ENCODE peak calls at places on chromosomes 11 and 22, in seven cellular contexts. One of them, this sample, is unnamed. For H3K36me3, the result is how much of the 10 kb centered on the place peaks cover.

GRCh38 chr11:28679795-28680194 is 571.6 kb downstream of the METTL15 start:
- DNase-seq in testis: no peak
- DNase-seq in kidney: no peak
- DNase-seq in fibroblast of lung: peak
- DNase-seq in SK-N-SH: no peak
- DNase-seq in SJSA1: no peak
- DNase-seq in keratinocyte: no peak
- DNase-seq in this sample: no peak

GRCh38 chr11:134142536-134142935 is 73.7 kb downstream of the JAM3 start:
- DNase-seq in testis: no peak
- DNase-seq in kidney: no peak
- DNase-seq in fibroblast of lung: peak
- DNase-seq in SK-N-SH: no peak
- DNase-seq in SJSA1: no peak
- DNase-seq in keratinocyte: no peak
- DNase-seq in this sample: no peak

GRCh38 chr11:78244546-78245315 is 56.0 kb downstream of the USP35 start:
- DNase-seq in testis: no peak
- DNase-seq in kidney: no peak
- DNase-seq in fibroblast of lung: no peak
- DNase-seq in SK-N-SH: peak
- DNase-seq in SJSA1: no peak
- DNase-seq in keratinocyte: no peak
- DNase-seq in this sample: no peak

GRCh38 chr11:111526501-111526900 is 11.9 kb downstream of the HOATZ start:
- DNase-seq in testis: no peak
- DNase-seq in kidney: no peak
- DNase-seq in fibroblast of lung: peak
- DNase-seq in SK-N-SH: no peak
- DNase-seq in SJSA1: no peak
- DNase-seq in keratinocyte: peak
- DNase-seq in this sample: no peak

GRCh38 chr22:49271831-49272230 is 555.8 kb downstream of the BRD1 start:
- DNase-seq in testis: no peak
- DNase-seq in kidney: no peak
- DNase-seq in fibroblast of lung: no peak
- DNase-seq in SK-N-SH: no peak
- DNase-seq in SJSA1: peak
- DNase-seq in keratinocyte: no peak
- DNase-seq in this sample: no peak

GRCh38 chr11:32420937-32421532 is 14.3 kb downstream of the WT1 start:
- DNase-seq in testis: no peak
- DNase-seq in kidney: no peak
- DNase-seq in fibroblast of lung: no peak
- DNase-seq in SK-N-SH: peak
- DNase-seq in SJSA1: no peak
- DNase-seq in keratinocyte: no peak
- DNase-seq in this sample: no peak

GRCh38 chr22:40218723-40219294 is 41.1 kb downstream of the TNRC6B start:
- DNase-seq in testis: no peak
- DNase-seq in kidney: no peak
- DNase-seq in fibroblast of lung: no peak
- DNase-seq in SK-N-SH: no peak
- DNase-seq in SJSA1: no peak
- DNase-seq in keratinocyte: no peak
- DNase-seq in this sample: no peak

GRCh38 chr11:61890536-61891330 is 612 bp downstream of the FADS3 start:
- DNase-seq in testis: peak
- DNase-seq in kidney: peak
- DNase-seq in fibroblast of lung: peak
- DNase-seq in SK-N-SH: peak
- DNase-seq in SJSA1: peak
- DNase-seq in keratinocyte: no peak
- DNase-seq in this sample: peak

GRCh38 chr11:35207471-35208403 is 68.8 kb downstream of the CD44 start:
- DNase-seq in testis: no peak
- DNase-seq in kidney: no peak
- DNase-seq in fibroblast of lung: peak
- DNase-seq in SK-N-SH: no peak
- DNase-seq in SJSA1: peak
- DNase-seq in keratinocyte: no peak
- DNase-seq in this sample: no peak

GRCh38 chr11:35204614-35205013 is 65.6 kb downstream of the CD44 start:
- DNase-seq in testis: no peak
- DNase-seq in kidney: no peak
- DNase-seq in fibroblast of lung: no peak
- DNase-seq in SK-N-SH: no peak
- DNase-seq in SJSA1: no peak
- DNase-seq in keratinocyte: no peak
- DNase-seq in this sample: no peak

GRCh38 chr11:35210886-35211546 is 72.0 kb downstream of the CD44 start:
- DNase-seq in testis: no peak
- DNase-seq in kidney: no peak
- DNase-seq in fibroblast of lung: no peak
- DNase-seq in SK-N-SH: no peak
- DNase-seq in SJSA1: no peak
- DNase-seq in keratinocyte: no peak
- DNase-seq in this sample: no peak

GRCh38 chr11:35208795-35209194 is 69.8 kb downstream of the CD44 start:
- DNase-seq in testis: no peak
- DNase-seq in kidney: no peak
- DNase-seq in fibroblast of lung: no peak
- DNase-seq in SK-N-SH: no peak
- DNase-seq in SJSA1: no peak
- DNase-seq in keratinocyte: no peak
- DNase-seq in this sample: no peak

DNA sequence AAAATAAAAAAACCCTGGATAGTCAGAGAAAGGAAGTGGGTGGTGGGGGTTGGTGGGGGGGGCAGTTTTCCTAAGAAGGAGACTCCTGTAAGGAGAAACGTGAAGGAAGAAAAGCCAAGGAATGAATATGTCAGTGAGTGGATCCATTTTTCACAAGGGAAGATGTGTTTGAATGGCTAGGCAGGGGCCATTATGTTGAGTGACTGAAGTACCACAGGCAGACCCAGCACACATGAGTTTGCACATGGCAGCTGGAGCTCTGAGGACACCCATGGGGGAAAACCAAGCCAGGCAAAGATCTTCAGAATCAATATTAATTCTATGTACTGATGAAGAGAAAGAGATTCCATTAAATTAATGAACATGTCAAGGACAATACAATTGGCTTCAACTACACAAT is 67.6 kb downstream of the CD44 start:
- DNase-seq in testis: no peak
- DNase-seq in kidney: no peak
- DNase-seq in fibroblast of lung: no peak
- DNase-seq in SK-N-SH: no peak
- DNase-seq in SJSA1: no peak
- DNase-seq in keratinocyte: no peak
- DNase-seq in this sample: no peak
- H3K36me3 ChIP-seq in testis: under half
- H3K36me3 ChIP-seq in kidney: under half
- H3K36me3 ChIP-seq in fibroblast of lung: under half
- H3K36me3 ChIP-seq in SK-N-SH: under half
- H3K36me3 ChIP-seq in SJSA1: half or more
- H3K36me3 ChIP-seq in keratinocyte: half or more
- H3K36me3 ChIP-seq in this sample: under half

GRCh38 chr11:72070486-72070885 is 9.9 kb downstream of the NUMA1 start:
- DNase-seq in testis: no peak
- DNase-seq in kidney: no peak
- DNase-seq in fibroblast of lung: no peak
- DNase-seq in SK-N-SH: no peak
- DNase-seq in SJSA1: no peak
- DNase-seq in keratinocyte: no peak
- DNase-seq in this sample: no peak

GRCh38 chr11:72067676-72068075 is 12.7 kb downstream of the NUMA1 start:
- DNase-seq in testis: no peak
- DNase-seq in kidney: no peak
- DNase-seq in fibroblast of lung: no peak
- DNase-seq in SK-N-SH: no peak
- DNase-seq in SJSA1: no peak
- DNase-seq in keratinocyte: no peak
- DNase-seq in this sample: no peak

GRCh38 chr11:72069787-72070251 is 10.5 kb downstream of the NUMA1 start:
- DNase-seq in testis: peak
- DNase-seq in kidney: peak
- DNase-seq in fibroblast of lung: peak
- DNase-seq in SK-N-SH: no peak
- DNase-seq in SJSA1: peak
- DNase-seq in keratinocyte: no peak
- DNase-seq in this sample: no peak

GRCh38 chr11:72067266-72067665 is 13.1 kb downstream of the NUMA1 start:
- DNase-seq in testis: no peak
- DNase-seq in kidney: no peak
- DNase-seq in fibroblast of lung: no peak
- DNase-seq in SK-N-SH: no peak
- DNase-seq in SJSA1: no peak
- DNase-seq in keratinocyte: no peak
- DNase-seq in this sample: no peak

DNA sequence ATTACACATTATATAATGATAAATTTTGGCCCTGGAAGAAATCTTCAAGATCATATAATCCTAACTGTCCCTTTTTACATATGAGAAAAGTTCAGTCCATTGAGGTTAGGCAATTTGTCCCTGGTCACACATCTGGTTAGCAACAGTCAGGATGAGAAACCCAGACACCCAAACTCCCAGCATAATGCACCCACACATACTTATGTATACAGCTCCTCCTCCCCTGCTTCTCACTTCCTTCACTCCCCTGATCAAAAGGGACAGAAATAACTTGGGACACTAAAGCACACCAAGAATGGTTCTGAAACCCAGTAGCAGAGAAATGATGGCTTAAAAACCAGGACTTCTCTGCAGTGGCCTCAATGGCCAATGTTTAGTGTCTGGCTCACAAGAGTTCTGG is 11.1 kb downstream of the NUMA1 start:
- DNase-seq in testis: no peak
- DNase-seq in kidney: no peak
- DNase-seq in fibroblast of lung: no peak
- DNase-seq in SK-N-SH: no peak
- DNase-seq in SJSA1: no peak
- DNase-seq in keratinocyte: no peak
- DNase-seq in this sample: no peak
- H3K36me3 ChIP-seq in testis: under half
- H3K36me3 ChIP-seq in kidney: under half
- H3K36me3 ChIP-seq in fibroblast of lung: under half
- H3K36me3 ChIP-seq in SK-N-SH: under half
- H3K36me3 ChIP-seq in SJSA1: under half
- H3K36me3 ChIP-seq in keratinocyte: under half
- H3K36me3 ChIP-seq in this sample: under half

GRCh38 chr22:46350111-46350510 is 14.6 kb downstream of the TRMU start:
- DNase-seq in testis: no peak
- DNase-seq in kidney: no peak
- DNase-seq in fibroblast of lung: no peak
- DNase-seq in SK-N-SH: no peak
- DNase-seq in SJSA1: no peak
- DNase-seq in keratinocyte: no peak
- DNase-seq in this sample: no peak

GRCh38 chr22:46351767-46352166 is 16.3 kb downstream of the TRMU start:
- DNase-seq in testis: no peak
- DNase-seq in kidney: peak
- DNase-seq in fibroblast of lung: no peak
- DNase-seq in SK-N-SH: no peak
- DNase-seq in SJSA1: no peak
- DNase-seq in keratinocyte: no peak
- DNase-seq in this sample: no peak

GRCh38 chr22:46349681-46350080 is 14.2 kb downstream of the TRMU start:
- DNase-seq in testis: no peak
- DNase-seq in kidney: peak
- DNase-seq in fibroblast of lung: no peak
- DNase-seq in SK-N-SH: no peak
- DNase-seq in SJSA1: no peak
- DNase-seq in keratinocyte: no peak
- DNase-seq in this sample: no peak

GRCh38 chr22:46351131-46351735 is 15.7 kb downstream of the TRMU start:
- DNase-seq in testis: no peak
- DNase-seq in kidney: peak
- DNase-seq in fibroblast of lung: no peak
- DNase-seq in SK-N-SH: no peak
- DNase-seq in SJSA1: no peak
- DNase-seq in keratinocyte: no peak
- DNase-seq in this sample: no peak

DNA sequence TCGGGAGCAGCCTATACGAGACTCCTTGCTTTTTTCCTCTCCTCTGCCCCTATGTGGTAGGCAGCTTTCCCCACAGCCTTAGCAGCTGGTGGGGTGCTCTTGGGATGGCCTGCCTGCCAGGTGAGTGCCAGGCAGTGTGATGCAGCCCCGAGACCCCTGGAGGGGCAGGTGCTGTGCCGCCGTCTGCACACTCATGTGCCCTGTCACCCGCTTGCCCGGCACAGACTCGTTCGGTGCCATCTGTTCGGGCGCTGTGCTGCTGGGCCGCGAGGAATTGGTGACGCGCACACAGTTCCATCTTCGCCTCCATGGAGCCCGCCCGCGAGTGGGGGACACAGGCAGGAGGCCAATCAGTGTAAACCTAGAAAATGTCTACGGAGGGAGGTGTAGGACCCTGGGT is 15.1 kb downstream of the TRMU start:
- DNase-seq in testis: no peak
- DNase-seq in kidney: peak
- DNase-seq in fibroblast of lung: no peak
- DNase-seq in SK-N-SH: no peak
- DNase-seq in SJSA1: no peak
- DNase-seq in keratinocyte: no peak
- DNase-seq in this sample: no peak
- H3K36me3 ChIP-seq in testis: under half
- H3K36me3 ChIP-seq in kidney: under half
- H3K36me3 ChIP-seq in fibroblast of lung: under half
- H3K36me3 ChIP-seq in SK-N-SH: half or more
- H3K36me3 ChIP-seq in SJSA1: half or more
- H3K36me3 ChIP-seq in keratinocyte: half or more
- H3K36me3 ChIP-seq in this sample: under half

GRCh38 chr11:792535-792821 is 2.6 kb upstream of the CEND1 start:
- DNase-seq in testis: no peak
- DNase-seq in kidney: no peak
- DNase-seq in fibroblast of lung: no peak
- DNase-seq in SK-N-SH: no peak
- DNase-seq in SJSA1: no peak
- DNase-seq in keratinocyte: no peak
- DNase-seq in this sample: no peak

GRCh38 chr11:788953-789940 is 643 bp downstream of the CEND1 start:
- DNase-seq in testis: no peak
- DNase-seq in kidney: no peak
- DNase-seq in fibroblast of lung: no peak
- DNase-seq in SK-N-SH: no peak
- DNase-seq in SJSA1: no peak
- DNase-seq in keratinocyte: no peak
- DNase-seq in this sample: no peak

GRCh38 chr11:789951-790350 is at the start of gene CEND1:
- DNase-seq in testis: no peak
- DNase-seq in kidney: no peak
- DNase-seq in fibroblast of lung: peak
- DNase-seq in SK-N-SH: peak
- DNase-seq in SJSA1: no peak
- DNase-seq in keratinocyte: no peak
- DNase-seq in this sample: peak

GRCh38 chr11:791658-792534 is 2.0 kb upstream of the CEND1 start:
- DNase-seq in testis: no peak
- DNase-seq in kidney: no peak
- DNase-seq in fibroblast of lung: no peak
- DNase-seq in SK-N-SH: no peak
- DNase-seq in SJSA1: no peak
- DNase-seq in keratinocyte: no peak
- DNase-seq in this sample: no peak

DNA sequence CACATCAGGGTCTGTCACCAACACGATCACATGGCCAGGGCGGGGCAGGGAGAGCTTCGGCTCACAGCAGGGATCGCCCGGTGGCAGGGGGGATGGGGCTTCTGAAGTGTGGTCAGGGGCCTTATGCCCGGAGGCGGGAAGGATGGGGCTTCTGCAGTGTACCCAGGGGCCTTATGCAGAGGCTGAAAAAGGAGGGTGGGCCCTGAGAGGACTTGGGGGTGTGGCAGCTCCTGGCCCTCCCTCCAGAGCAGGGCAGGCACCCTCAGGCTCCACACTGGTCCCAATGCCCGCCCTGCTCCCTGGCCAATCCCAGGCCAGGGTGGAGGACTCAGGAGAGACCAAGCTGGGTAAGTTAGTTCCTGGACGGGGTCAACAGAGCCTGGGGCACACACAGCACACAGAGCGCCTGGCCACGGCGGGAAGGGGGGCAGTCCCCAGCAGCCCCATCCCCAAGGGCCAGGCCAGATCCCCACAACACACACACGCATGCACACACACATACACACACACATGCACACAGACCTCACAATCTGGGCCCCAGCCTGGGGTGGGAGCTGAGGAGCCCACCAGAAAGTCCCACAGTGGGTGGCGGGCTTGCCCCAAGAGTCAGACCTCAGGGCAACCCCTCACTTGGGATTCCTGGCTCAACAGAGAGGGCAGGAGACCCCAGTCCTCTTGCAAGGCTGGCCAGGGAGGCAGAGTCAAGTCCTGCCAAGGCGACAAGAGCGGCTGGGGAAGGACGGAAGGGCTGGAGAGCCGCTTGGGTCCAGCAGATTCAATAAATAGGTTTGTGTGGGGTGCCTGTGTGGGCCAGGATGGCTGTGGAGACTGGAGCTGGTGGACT is 1.1 kb upstream of the CEND1 start:
- DNase-seq in testis: no peak
- DNase-seq in kidney: no peak
- DNase-seq in fibroblast of lung: peak
- DNase-seq in SK-N-SH: peak
- DNase-seq in SJSA1: no peak
- DNase-seq in keratinocyte: no peak
- DNase-seq in this sample: peak
- H3K36me3 ChIP-seq in testis: under half
- H3K36me3 ChIP-seq in kidney: under half
- H3K36me3 ChIP-seq in fibroblast of lung: under half
- H3K36me3 ChIP-seq in SK-N-SH: under half
- H3K36me3 ChIP-seq in SJSA1: under half
- H3K36me3 ChIP-seq in keratinocyte: under half
- H3K36me3 ChIP-seq in this sample: under half